ENCODE peak calls at places on chromosomes 4 and X, in six cellular contexts. C, P, B, I, W and R are unnamed samples.

GRCh38 chrX:119729408-119730201 is 28.8 kb upstream of the SOWAHD start:
- DNase-seq in C (peak; percentile 42), P (peak; percentile 84), B (peak; percentile 64), I (peak; percentile 60), W (peak; percentile 60), R (peak; percentile 28)

GRCh38 chr4:112284166-112284565 is 1.5 kb downstream of the TIFA start:
- DNase-seq in C (no peak), P (peak; percentile 30), B (peak; percentile 8), I (no peak), W (no peak), R (no peak)

GRCh38 chr4:151743128-151743854 is 17.5 kb downstream of the GATB start:
- DNase-seq in C (no peak), P (peak; percentile 12), B (no peak), I (no peak), W (no peak), R (no peak)

GRCh38 chr4:142817442-142817841 is 28.7 kb downstream of the INPP4B start:
- DNase-seq in C (no peak), P (peak; percentile 48), B (peak; percentile 88), I (no peak), W (no peak), R (peak; percentile 23)

GRCh38 chrX:139015627-139016026 is 304.1 kb upstream of the FGF13 start:
- DNase-seq in C (no peak), P (no peak), B (no peak), I (no peak), W (no peak), R (no peak)

GRCh38 chr4:25486171-25486570 is 109.1 kb downstream of the ANAPC4 start:
- DNase-seq in C (no peak), P (no peak), B (no peak), I (no peak), W (no peak), R (peak; percentile 49)

GRCh38 chr4:174036111-174036510 is 247.4 kb downstream of the FBXO8 start:
- DNase-seq in C (no peak), P (no peak), B (no peak), I (no peak), W (no peak), R (peak; percentile 56)

GRCh38 chr4:105399535-105400161 is 74.2 kb downstream of the PPA2 start:
- DNase-seq in C (no peak), P (peak; percentile 82), B (peak; percentile 91), I (no peak), W (no peak), R (peak; percentile 63)

GRCh38 chrX:5876984-5877655 is 351.5 kb downstream of the NLGN4X start:
- DNase-seq in C (peak; percentile 2), P (peak; percentile 6), B (no peak), I (peak; percentile 40), W (peak; percentile 46), R (peak; percentile 48)

DNA sequence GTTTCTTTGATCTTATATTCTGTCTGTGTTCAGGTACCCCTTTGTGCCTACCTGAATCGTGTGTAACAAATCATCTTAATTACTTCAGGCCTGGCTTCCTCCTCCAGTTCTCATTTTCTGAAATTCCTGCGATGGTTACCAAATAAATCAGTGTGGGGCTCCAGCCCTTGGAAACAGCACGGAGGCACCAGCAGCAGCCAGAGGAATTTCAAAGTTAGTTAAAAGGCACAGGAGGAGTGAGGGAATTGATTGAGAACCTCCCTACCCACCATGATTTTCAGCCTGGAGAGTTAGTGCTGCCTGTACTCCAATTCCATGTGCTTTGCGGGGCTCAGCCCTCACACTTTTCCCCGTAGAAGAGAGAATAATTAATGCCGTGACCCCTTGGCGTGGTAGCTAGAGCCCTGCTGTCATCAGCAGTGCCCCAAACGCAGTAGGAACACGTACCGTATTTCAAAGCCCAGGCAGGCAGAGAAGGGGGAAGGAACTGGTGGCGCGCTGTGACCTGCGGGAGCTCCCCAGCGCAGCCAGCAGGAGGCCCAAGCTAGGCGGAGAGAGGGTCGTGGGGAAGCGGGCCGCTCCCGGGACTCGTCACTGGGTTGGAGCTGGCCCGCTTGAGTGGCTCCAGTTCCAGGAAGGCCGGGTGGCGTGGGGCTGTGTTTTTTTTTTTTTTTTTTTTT is 84.0 kb upstream of the IGFBP7 start:
- DNase-seq in C (no peak), P (no peak), B (no peak), I (peak; percentile 67), W (peak; percentile 60), R (peak; percentile 64)
- H3K4ac ChIP-seq in C (no peak overlapping the region), P (no peak overlapping the region), B (no peak overlapping the region), I (no peak overlapping the region), W (peak overlapping the region; percentile 10), R (no peak overlapping the region)

GRCh38 chr4:18847276-18847890 is 825.8 kb upstream of the LCORL start:
- DNase-seq in C (no peak), P (peak; percentile 33), B (no peak), I (no peak), W (no peak), R (no peak)

GRCh38 chr4:18844726-18845125 is 823.2 kb upstream of the LCORL start:
- DNase-seq in C (no peak), P (no peak), B (peak; percentile 1), I (no peak), W (no peak), R (no peak)

GRCh38 chr4:18850763-18851331 is 829.3 kb upstream of the LCORL start:
- DNase-seq in C (no peak), P (no peak), B (no peak), I (no peak), W (no peak), R (no peak)

GRCh38 chr4:18842431-18842830 is 820.9 kb upstream of the LCORL start:
- DNase-seq in C (no peak), P (no peak), B (no peak), I (no peak), W (no peak), R (no peak)

GRCh38 chr4:18846313-18846712 is 824.8 kb upstream of the LCORL start:
- DNase-seq in C (no peak), P (no peak), B (no peak), I (no peak), W (no peak), R (no peak)
- H3K14ac ChIP-seq in C (no peak overlapping the region), P (no peak overlapping the region), B (no peak overlapping the region), I (no peak overlapping the region), W (no peak overlapping the region), R (no peak overlapping the region)

GRCh38 chr4:39526810-39527295 is 386 bp downstream of the UGDH start:
- DNase-seq in C (peak; percentile 12), P (no peak), B (no peak), I (no peak), W (no peak), R (no peak)
- H3K4ac ChIP-seq in C (no peak overlapping the region), P (peak overlapping the region; percentile 24), B (peak overlapping the region; percentile 70), I (no peak overlapping the region), W (peak overlapping the region; percentile 10), R (peak overlapping the region; percentile 88)

GRCh38 chr4:74944354-74944793 is 11.5 kb downstream of the PARM1 start:
- DNase-seq in C (no peak), P (no peak), B (no peak), I (no peak), W (no peak), R (no peak)
- H3K14ac ChIP-seq in C (no peak overlapping the region), P (no peak overlapping the region), B (no peak overlapping the region), I (no peak overlapping the region), W (no peak overlapping the region), R (no peak overlapping the region)

DNA sequence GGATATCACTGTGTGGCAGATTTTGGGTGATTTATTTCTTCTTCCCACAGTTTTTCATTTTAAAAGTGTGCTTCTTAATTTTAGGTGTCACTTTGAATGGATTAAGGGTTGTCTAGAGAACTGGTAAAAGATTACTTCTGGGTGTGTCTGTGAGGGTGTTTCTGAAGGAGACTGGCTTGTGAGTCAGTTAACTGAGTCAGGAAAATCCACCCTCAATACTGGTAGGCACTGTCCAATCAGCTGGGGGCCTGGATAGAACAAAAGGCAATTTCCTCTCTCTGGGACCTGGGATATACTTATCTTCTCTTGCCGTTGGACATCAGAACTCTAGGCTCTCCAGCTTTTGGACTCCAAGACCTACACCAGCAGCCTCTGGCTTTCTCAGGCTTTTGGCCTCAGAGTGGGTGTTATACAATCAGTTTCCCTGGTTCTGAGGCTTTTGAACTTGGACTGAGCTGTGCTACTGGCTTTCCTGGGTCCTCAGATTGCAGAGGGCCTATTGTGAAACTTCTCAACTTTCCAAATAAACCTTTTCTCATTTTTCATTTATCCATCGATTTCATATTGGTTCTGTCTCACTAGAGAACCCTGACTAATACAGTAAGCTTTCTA is 413.1 kb downstream of the GBA3 start:
- DNase-seq in C (no peak), P (no peak), B (no peak), I (no peak), W (no peak), R (no peak)
- H3K4ac ChIP-seq in C (no peak overlapping the region), P (no peak overlapping the region), B (no peak overlapping the region), I (no peak overlapping the region), W (no peak overlapping the region), R (no peak overlapping the region)

DNA sequence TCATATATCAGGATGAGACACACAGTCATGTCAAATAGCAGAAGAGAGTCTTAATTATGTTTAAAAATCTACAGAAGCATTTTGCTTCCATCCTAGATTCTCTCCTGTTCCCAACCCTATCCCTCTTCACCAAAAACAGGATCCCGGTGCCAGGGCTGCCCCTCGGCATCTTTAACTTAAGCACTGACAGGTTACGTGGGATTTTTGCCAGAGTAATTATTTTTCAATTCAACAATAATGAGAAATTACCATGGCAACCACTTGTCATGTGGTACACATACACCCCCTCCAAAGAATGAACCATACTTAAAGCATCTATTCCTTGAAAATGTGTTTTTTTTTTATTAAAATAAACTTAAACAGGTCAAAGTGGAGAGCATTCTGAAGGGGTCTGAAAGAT is 130.6 kb downstream of the LDB2 start:
- DNase-seq in C (no peak), P (no peak), B (no peak), I (no peak), W (no peak), R (no peak)
- H3K14ac ChIP-seq in C (no peak overlapping the region), P (no peak overlapping the region), B (no peak overlapping the region), I (no peak overlapping the region), W (no peak overlapping the region), R (no peak overlapping the region)

DNA sequence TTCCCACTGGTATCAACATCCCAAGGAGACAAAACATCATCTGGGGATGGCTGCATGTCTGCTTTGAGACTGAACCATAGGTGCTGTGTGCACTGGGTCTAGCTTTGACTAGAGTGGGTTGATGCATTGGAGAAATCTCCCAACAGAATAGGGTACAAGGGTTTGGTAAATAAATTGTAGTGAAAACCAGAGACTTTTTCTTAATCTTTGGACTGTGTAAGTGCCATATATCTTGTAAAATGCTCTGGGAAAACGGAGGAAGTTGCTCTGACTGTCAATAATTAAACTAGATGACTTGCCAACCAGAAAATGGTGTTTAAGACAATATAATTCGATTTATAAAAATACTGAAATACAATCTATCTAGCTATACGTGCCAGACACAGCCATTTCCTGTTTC is 1064.0 kb upstream of the SLIT2 start:
- DNase-seq in C (no peak), P (no peak), B (no peak), I (no peak), W (no peak), R (no peak)
- H3K4ac ChIP-seq in C (no peak overlapping the region), P (no peak overlapping the region), B (no peak overlapping the region), I (no peak overlapping the region), W (peak overlapping the region; percentile 75), R (no peak overlapping the region)

DNA sequence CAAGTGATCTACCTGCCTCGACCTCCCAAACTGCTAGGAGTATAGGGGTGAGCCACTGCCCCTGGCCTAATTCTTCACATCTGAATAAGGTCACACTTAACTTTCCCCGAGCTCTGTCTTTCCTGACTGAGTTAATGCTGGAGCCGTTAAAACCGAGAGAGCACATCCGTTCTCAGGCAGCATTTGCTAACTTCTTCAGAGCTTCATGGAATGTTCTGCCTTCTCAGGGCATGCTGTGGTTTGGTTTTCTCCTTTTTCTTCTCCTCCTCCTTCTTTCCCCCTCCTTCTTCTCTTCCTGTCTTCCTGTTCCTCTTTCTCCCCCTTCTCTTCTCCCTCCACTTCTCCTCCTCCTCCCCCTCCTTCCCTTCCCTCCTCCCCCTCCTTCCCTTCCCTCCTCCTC is 119.9 kb downstream of the ASMT start:
- DNase-seq in C (no peak), P (no peak), B (no peak), I (no peak), W (no peak), R (no peak)
- H3K14ac ChIP-seq in C (no peak overlapping the region), P (no peak overlapping the region), B (no peak overlapping the region), I (no peak overlapping the region), W (no peak overlapping the region), R (no peak overlapping the region)

GRCh38 chr4:182216005-182216404 is 27.2 kb upstream of the TENM3 start:
- DNase-seq in C (no peak), P (no peak), B (no peak), I (no peak), W (no peak), R (no peak)
- H3K4ac ChIP-seq in C (no peak overlapping the region), P (no peak overlapping the region), B (no peak overlapping the region), I (no peak overlapping the region), W (no peak overlapping the region), R (no peak overlapping the region)